ENCODE peak calls at places on chromosome 19, in ten cellular contexts. One of them, this sample, is unnamed.

GRCh38 chr19:39052243-39052746 is 19.9 kb upstream of the FBXO27 start:
- DNase-seq in dorsolateral prefrontal cortex: peak; percentile 89
- DNase-seq in sigmoid colon: peak; percentile 72
- DNase-seq in uterus: peak; percentile 22
- DNase-seq in CD8-positive, alpha-beta T cell: peak; percentile 51
- DNase-seq in AG04450: peak; percentile 20
- DNase-seq in kidney: peak; percentile 79
- DNase-seq in CD8-positive, alpha-beta memory T cell: peak; percentile 64
- DNase-seq in left ventricle myocardium inferior: peak; percentile 30
- DNase-seq in pancreas: peak; percentile 62
- DNase-seq in this sample: peak; percentile 45

GRCh38 chr19:3275068-3275582 is 50.7 kb downstream of the CELF5 start:
- DNase-seq in left ventricle myocardium inferior: no peak
- DNase-seq in uterus: no peak
- DNase-seq in sigmoid colon: no peak
- DNase-seq in kidney: no peak
- DNase-seq in dorsolateral prefrontal cortex: no peak
- DNase-seq in CD8-positive, alpha-beta T cell: no peak
- DNase-seq in pancreas: no peak
- DNase-seq in AG04450: no peak
- DNase-seq in CD8-positive, alpha-beta memory T cell: no peak
- DNase-seq in this sample: no peak

GRCh38 chr19:6736169-6736916 is 1.0 kb downstream of the GPR108 start:
- DNase-seq in kidney: peak; percentile 91
- DNase-seq in uterus: peak; percentile 79
- DNase-seq in sigmoid colon: peak; percentile 93
- DNase-seq in pancreas: peak; percentile 78
- DNase-seq in CD8-positive, alpha-beta T cell: peak; percentile 46
- DNase-seq in dorsolateral prefrontal cortex: peak; percentile 61
- DNase-seq in left ventricle myocardium inferior: peak; percentile 73
- DNase-seq in AG04450: peak; percentile 72
- DNase-seq in CD8-positive, alpha-beta memory T cell: peak; percentile 60
- DNase-seq in this sample: peak; percentile 38

GRCh38 chr19:44435441-44435840 is 12.8 kb downstream of the ZNF229 start:
- DNase-seq in dorsolateral prefrontal cortex: no peak
- DNase-seq in sigmoid colon: no peak
- DNase-seq in uterus: no peak
- DNase-seq in pancreas: no peak
- DNase-seq in left ventricle myocardium inferior: no peak
- DNase-seq in AG04450: no peak
- DNase-seq in CD8-positive, alpha-beta memory T cell: no peak
- DNase-seq in kidney: no peak
- DNase-seq in CD8-positive, alpha-beta T cell: no peak
- DNase-seq in this sample: no peak

GRCh38 chr19:34096020-34096915 is 76.0 kb upstream of the LSM14A start:
- DNase-seq in dorsolateral prefrontal cortex: no peak
- DNase-seq in pancreas: no peak
- DNase-seq in sigmoid colon: no peak
- DNase-seq in left ventricle myocardium inferior: no peak
- DNase-seq in CD8-positive, alpha-beta T cell: no peak
- DNase-seq in AG04450: peak; percentile 11
- DNase-seq in uterus: no peak
- DNase-seq in CD8-positive, alpha-beta memory T cell: no peak
- DNase-seq in kidney: no peak
- DNase-seq in this sample: no peak

GRCh38 chr19:18070181-18070580 is 16.6 kb downstream of the IL12RB1 start:
- DNase-seq in AG04450: no peak
- DNase-seq in CD8-positive, alpha-beta T cell: no peak
- DNase-seq in pancreas: no peak
- DNase-seq in left ventricle myocardium inferior: no peak
- DNase-seq in sigmoid colon: no peak
- DNase-seq in kidney: no peak
- DNase-seq in dorsolateral prefrontal cortex: peak; percentile 74
- DNase-seq in CD8-positive, alpha-beta memory T cell: no peak
- DNase-seq in uterus: no peak
- DNase-seq in this sample: no peak

GRCh38 chr19:6340493-6341201 is 7.2 kb upstream of the ACER1 start:
- DNase-seq in AG04450: no peak
- DNase-seq in CD8-positive, alpha-beta memory T cell: no peak
- DNase-seq in dorsolateral prefrontal cortex: no peak
- DNase-seq in pancreas: no peak
- DNase-seq in uterus: no peak
- DNase-seq in sigmoid colon: no peak
- DNase-seq in kidney: no peak
- DNase-seq in CD8-positive, alpha-beta T cell: no peak
- DNase-seq in left ventricle myocardium inferior: no peak
- DNase-seq in this sample: no peak

GRCh38 chr19:1673645-1674292 is 21.4 kb upstream of the TCF3 start:
- DNase-seq in AG04450: no peak
- DNase-seq in pancreas: peak; percentile 71
- DNase-seq in dorsolateral prefrontal cortex: no peak
- DNase-seq in uterus: no peak
- DNase-seq in CD8-positive, alpha-beta memory T cell: no peak
- DNase-seq in left ventricle myocardium inferior: no peak
- DNase-seq in sigmoid colon: no peak
- DNase-seq in CD8-positive, alpha-beta T cell: no peak
- DNase-seq in kidney: no peak
- DNase-seq in this sample: no peak

GRCh38 chr19:3880471-3881271 is at the start of gene ATCAY:
- DNase-seq in sigmoid colon: no peak
- DNase-seq in pancreas: no peak
- DNase-seq in dorsolateral prefrontal cortex: peak; percentile 68
- DNase-seq in kidney: no peak
- DNase-seq in CD8-positive, alpha-beta memory T cell: no peak
- DNase-seq in left ventricle myocardium inferior: no peak
- DNase-seq in uterus: no peak
- DNase-seq in AG04450: no peak
- DNase-seq in CD8-positive, alpha-beta T cell: no peak
- DNase-seq in this sample: no peak

GRCh38 chr19:292281-292884 is 1.2 kb upstream of the PLPP2 start:
- DNase-seq in sigmoid colon: no peak
- DNase-seq in AG04450: no peak
- DNase-seq in left ventricle myocardium inferior: no peak
- DNase-seq in kidney: no peak
- DNase-seq in CD8-positive, alpha-beta memory T cell: no peak
- DNase-seq in uterus: no peak
- DNase-seq in pancreas: no peak
- DNase-seq in dorsolateral prefrontal cortex: no peak
- DNase-seq in CD8-positive, alpha-beta T cell: no peak
- DNase-seq in this sample: no peak
- H3K27ac ChIP-seq in sigmoid colon: no peak overlapping the region
- H3K27ac ChIP-seq in AG04450: no peak overlapping the region
- H3K27ac ChIP-seq in left ventricle myocardium inferior: no peak overlapping the region
- H3K27ac ChIP-seq in kidney: no peak overlapping the region
- H3K27ac ChIP-seq in CD8-positive, alpha-beta memory T cell: no peak overlapping the region
- H3K27ac ChIP-seq in uterus: no peak overlapping the region
- H3K27ac ChIP-seq in pancreas: no peak overlapping the region
- H3K27ac ChIP-seq in dorsolateral prefrontal cortex: peak overlapping the region; percentile 92
- H3K27ac ChIP-seq in CD8-positive, alpha-beta T cell: no peak overlapping the region
- H3K27ac ChIP-seq in this sample: peak overlapping the region; percentile 82

DNA sequence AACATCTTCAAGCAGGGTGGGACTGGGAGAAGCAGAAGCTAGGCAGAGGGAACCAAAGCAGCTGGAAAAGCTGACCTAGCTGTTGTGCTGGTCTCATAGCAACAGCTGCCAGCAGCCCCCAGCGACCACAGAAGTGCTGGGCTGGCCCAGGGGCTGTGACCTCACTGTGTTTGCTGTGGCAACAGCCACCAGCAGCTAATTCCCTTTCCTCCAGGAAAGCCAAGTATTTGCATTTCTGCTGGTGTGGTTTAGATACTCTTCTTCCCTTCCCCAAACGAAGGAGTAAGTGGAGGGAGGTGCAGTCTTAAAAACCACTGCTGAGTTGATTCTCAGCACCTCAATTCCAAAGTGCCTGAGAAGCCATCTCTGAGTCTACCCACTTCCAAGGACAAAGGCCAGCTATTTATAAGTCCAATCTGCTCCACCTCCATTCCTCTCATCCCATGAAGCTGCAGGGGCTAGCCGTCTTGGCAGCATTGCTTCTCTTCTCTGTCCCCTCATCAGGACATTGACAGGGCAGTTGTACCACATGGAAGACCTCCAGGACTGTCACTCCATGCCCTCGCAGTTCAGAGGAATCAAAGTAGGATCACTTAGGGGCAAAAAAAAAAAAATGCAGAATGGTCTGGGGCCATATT is 11.5 kb upstream of the CCDC97 start:
- DNase-seq in pancreas: no peak
- DNase-seq in sigmoid colon: peak; percentile 87
- DNase-seq in left ventricle myocardium inferior: peak; percentile 79
- DNase-seq in dorsolateral prefrontal cortex: no peak
- DNase-seq in AG04450: peak; percentile 48
- DNase-seq in uterus: peak; percentile 46
- DNase-seq in kidney: peak; percentile 88
- DNase-seq in CD8-positive, alpha-beta T cell: no peak
- DNase-seq in CD8-positive, alpha-beta memory T cell: peak; percentile 55
- DNase-seq in this sample: no peak
- H3K27ac ChIP-seq in pancreas: peak overlapping the region; percentile 50
- H3K27ac ChIP-seq in sigmoid colon: peak overlapping the region; percentile 66
- H3K27ac ChIP-seq in left ventricle myocardium inferior: peak overlapping the region; percentile 86
- H3K27ac ChIP-seq in dorsolateral prefrontal cortex: peak overlapping the region; percentile 58
- H3K27ac ChIP-seq in AG04450: peak overlapping the region; percentile 57
- H3K27ac ChIP-seq in uterus: peak overlapping the region; percentile 69
- H3K27ac ChIP-seq in kidney: no peak overlapping the region
- H3K27ac ChIP-seq in CD8-positive, alpha-beta T cell: peak overlapping the region; percentile 37
- H3K27ac ChIP-seq in CD8-positive, alpha-beta memory T cell: peak overlapping the region; percentile 68
- H3K27ac ChIP-seq in this sample: peak overlapping the region; percentile 62

GRCh38 chr19:31120952-31121351 is 228.3 kb downstream of the TSHZ3 start:
- DNase-seq in kidney: no peak
- DNase-seq in CD8-positive, alpha-beta T cell: no peak
- DNase-seq in uterus: no peak
- DNase-seq in dorsolateral prefrontal cortex: no peak
- DNase-seq in sigmoid colon: no peak
- DNase-seq in CD8-positive, alpha-beta memory T cell: no peak
- DNase-seq in pancreas: no peak
- DNase-seq in AG04450: no peak
- DNase-seq in left ventricle myocardium inferior: no peak
- DNase-seq in this sample: no peak

GRCh38 chr19:31121501-31121900 is 227.7 kb downstream of the TSHZ3 start:
- DNase-seq in dorsolateral prefrontal cortex: no peak
- DNase-seq in CD8-positive, alpha-beta T cell: no peak
- DNase-seq in CD8-positive, alpha-beta memory T cell: no peak
- DNase-seq in sigmoid colon: no peak
- DNase-seq in uterus: no peak
- DNase-seq in kidney: no peak
- DNase-seq in left ventricle myocardium inferior: no peak
- DNase-seq in AG04450: no peak
- DNase-seq in pancreas: no peak
- DNase-seq in this sample: no peak

GRCh38 chr19:31118292-31118925 is 230.8 kb downstream of the TSHZ3 start:
- DNase-seq in left ventricle myocardium inferior: peak; percentile 17
- DNase-seq in CD8-positive, alpha-beta memory T cell: no peak
- DNase-seq in kidney: no peak
- DNase-seq in sigmoid colon: peak; percentile 56
- DNase-seq in AG04450: no peak
- DNase-seq in CD8-positive, alpha-beta T cell: no peak
- DNase-seq in dorsolateral prefrontal cortex: no peak
- DNase-seq in uterus: no peak
- DNase-seq in pancreas: no peak
- DNase-seq in this sample: no peak

GRCh38 chr19:31119951-31120690 is 229.1 kb downstream of the TSHZ3 start:
- DNase-seq in sigmoid colon: peak; percentile 19
- DNase-seq in uterus: no peak
- DNase-seq in dorsolateral prefrontal cortex: no peak
- DNase-seq in CD8-positive, alpha-beta memory T cell: no peak
- DNase-seq in kidney: no peak
- DNase-seq in AG04450: no peak
- DNase-seq in left ventricle myocardium inferior: no peak
- DNase-seq in CD8-positive, alpha-beta T cell: no peak
- DNase-seq in pancreas: peak; percentile 12
- DNase-seq in this sample: no peak

DNA sequence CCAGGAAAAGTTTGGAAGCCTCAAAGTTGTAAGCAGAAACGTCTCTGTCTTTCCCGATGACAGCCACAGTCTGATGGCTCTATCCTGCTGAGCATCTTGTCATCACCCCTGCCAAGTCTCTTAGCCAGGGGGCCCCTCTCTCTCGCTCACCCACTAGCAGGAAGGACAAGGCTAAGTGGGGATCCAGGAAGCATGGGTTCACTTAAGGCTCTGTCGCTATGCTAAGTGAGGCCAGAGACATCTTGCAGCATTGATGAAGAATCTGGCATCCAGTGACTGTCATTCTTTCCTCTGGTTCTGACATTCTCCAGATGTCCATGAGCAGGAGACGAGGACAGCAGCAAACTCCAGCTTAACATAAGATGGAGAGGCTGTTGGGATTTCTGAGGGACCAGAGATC is 230.3 kb downstream of the TSHZ3 start:
- DNase-seq in left ventricle myocardium inferior: no peak
- DNase-seq in kidney: no peak
- DNase-seq in CD8-positive, alpha-beta memory T cell: no peak
- DNase-seq in uterus: no peak
- DNase-seq in sigmoid colon: peak; percentile 29
- DNase-seq in pancreas: no peak
- DNase-seq in AG04450: no peak
- DNase-seq in CD8-positive, alpha-beta T cell: no peak
- DNase-seq in dorsolateral prefrontal cortex: no peak
- DNase-seq in this sample: no peak
- H3K27ac ChIP-seq in left ventricle myocardium inferior: no peak overlapping the region
- H3K27ac ChIP-seq in kidney: no peak overlapping the region
- H3K27ac ChIP-seq in CD8-positive, alpha-beta memory T cell: no peak overlapping the region
- H3K27ac ChIP-seq in uterus: no peak overlapping the region
- H3K27ac ChIP-seq in sigmoid colon: no peak overlapping the region
- H3K27ac ChIP-seq in pancreas: no peak overlapping the region
- H3K27ac ChIP-seq in AG04450: no peak overlapping the region
- H3K27ac ChIP-seq in CD8-positive, alpha-beta T cell: no peak overlapping the region
- H3K27ac ChIP-seq in dorsolateral prefrontal cortex: no peak overlapping the region
- H3K27ac ChIP-seq in this sample: no peak overlapping the region

GRCh38 chr19:28345811-28346210 is 867.1 kb downstream of the UQCRFS1 start:
- DNase-seq in pancreas: no peak
- DNase-seq in kidney: no peak
- DNase-seq in uterus: no peak
- DNase-seq in CD8-positive, alpha-beta T cell: no peak
- DNase-seq in AG04450: no peak
- DNase-seq in sigmoid colon: no peak
- DNase-seq in CD8-positive, alpha-beta memory T cell: no peak
- DNase-seq in left ventricle myocardium inferior: no peak
- DNase-seq in dorsolateral prefrontal cortex: no peak
- DNase-seq in this sample: no peak

GRCh38 chr19:28341810-28342350 is 871.1 kb downstream of the UQCRFS1 start:
- DNase-seq in sigmoid colon: no peak
- DNase-seq in CD8-positive, alpha-beta T cell: no peak
- DNase-seq in pancreas: no peak
- DNase-seq in uterus: no peak
- DNase-seq in AG04450: no peak
- DNase-seq in kidney: no peak
- DNase-seq in CD8-positive, alpha-beta memory T cell: no peak
- DNase-seq in left ventricle myocardium inferior: no peak
- DNase-seq in dorsolateral prefrontal cortex: no peak
- DNase-seq in this sample: no peak
- H3K27ac ChIP-seq in sigmoid colon: no peak overlapping the region
- H3K27ac ChIP-seq in CD8-positive, alpha-beta T cell: no peak overlapping the region
- H3K27ac ChIP-seq in pancreas: no peak overlapping the region
- H3K27ac ChIP-seq in uterus: no peak overlapping the region
- H3K27ac ChIP-seq in AG04450: no peak overlapping the region
- H3K27ac ChIP-seq in kidney: no peak overlapping the region
- H3K27ac ChIP-seq in CD8-positive, alpha-beta memory T cell: no peak overlapping the region
- H3K27ac ChIP-seq in left ventricle myocardium inferior: no peak overlapping the region
- H3K27ac ChIP-seq in dorsolateral prefrontal cortex: no peak overlapping the region
- H3K27ac ChIP-seq in this sample: no peak overlapping the region

GRCh38 chr19:46447006-46447405 is 18.3 kb upstream of the PNMA8C start:
- DNase-seq in sigmoid colon: no peak
- DNase-seq in CD8-positive, alpha-beta memory T cell: no peak
- DNase-seq in left ventricle myocardium inferior: no peak
- DNase-seq in uterus: no peak
- DNase-seq in CD8-positive, alpha-beta T cell: no peak
- DNase-seq in AG04450: no peak
- DNase-seq in pancreas: no peak
- DNase-seq in dorsolateral prefrontal cortex: no peak
- DNase-seq in kidney: no peak
- DNase-seq in this sample: no peak
- H3K27ac ChIP-seq in sigmoid colon: no peak overlapping the region
- H3K27ac ChIP-seq in CD8-positive, alpha-beta memory T cell: no peak overlapping the region
- H3K27ac ChIP-seq in left ventricle myocardium inferior: peak overlapping the region; percentile 41
- H3K27ac ChIP-seq in uterus: no peak overlapping the region
- H3K27ac ChIP-seq in CD8-positive, alpha-beta T cell: no peak overlapping the region
- H3K27ac ChIP-seq in AG04450: no peak overlapping the region
- H3K27ac ChIP-seq in pancreas: no peak overlapping the region
- H3K27ac ChIP-seq in dorsolateral prefrontal cortex: no peak overlapping the region
- H3K27ac ChIP-seq in kidney: no peak overlapping the region
- H3K27ac ChIP-seq in this sample: no peak overlapping the region

This sample was measured in substantia nigra.